ENCODE peak calls at places on chromosomes 11 and 22, in four cellular contexts. C is ecto neural progenitor cell, R is HCT116, H is hypothalamus. D is an unnamed sample.

GRCh38 chr11:93939084-93939780 is 81.9 kb upstream of the HEPHL1 start:
- DNase-seq in C (no peak), R (no peak), H (no peak), D (no peak)

GRCh38 chr22:44120314-44120704 is 60.4 kb upstream of the PARVG start:
- DNase-seq in C (no peak), R (no peak), H (no peak), D (no peak)

GRCh38 chr11:104803770-104804169 is 94.5 kb downstream of the CASP12 start:
- DNase-seq in C (no peak), R (no peak), H (no peak), D (no peak)

GRCh38 chr11:75668508-75669297 is at the start of gene MAP6:
- DNase-seq in C (peak), R (no peak), H (no peak), D (no peak)

GRCh38 chr22:46578251-46578823 is 40.9 kb upstream of the CELSR1 start:
- DNase-seq in C (no peak), R (no peak), H (no peak), D (no peak)

GRCh38 chr11:114262681-114263509 is 33.3 kb upstream of the NNMT start:
- DNase-seq in C (no peak), R (peak), H (no peak), D (no peak)

GRCh38 chr11:2270322-2271076 is at the start of gene ASCL2:
- DNase-seq in C (peak), R (no peak), H (no peak), D (no peak)

GRCh38 chr22:45101828-45102227 is 61.9 kb upstream of the NUP50 start:
- DNase-seq in C (peak), R (no peak), H (no peak), D (no peak)

GRCh38 chr22:39303892-39304671 is 15.3 kb downstream of the RPL3 start:
- DNase-seq in C (no peak), R (no peak), H (no peak), D (no peak)

GRCh38 chr22:21816787-21817496 is 50.5 kb downstream of the MAPK1 start:
- DNase-seq in C (no peak), R (no peak), H (no peak), D (no peak)

GRCh38 chr11:37905707-37906417 is 1307.8 kb upstream of the RAG2 start:
- DNase-seq in C (no peak), R (no peak), H (no peak), D (no peak)

GRCh38 chr11:50174189-50174588 is 141.5 kb downstream of the OR4C45 start:
- DNase-seq in C (no peak), R (no peak), H (no peak), D (no peak)

GRCh38 chr11:2745511-2745910 is 45.7 kb upstream of the KCNQ1OT1 start:
- DNase-seq in C (no peak), R (no peak), H (no peak), D (no peak)